ENCODE peak calls at places on chromosomes 7 and 10, in seven cellular contexts. U, Z, W, P, K, M and V are unnamed samples.

GRCh38 chr10:130902929-130903328 is 408.6 kb downstream of the TCERG1L start:
- DNase-seq in K (no peak), W (no peak), U (peak), M (no peak), Z (no peak), P (no peak), V (no peak)

GRCh38 chr7:43314379-43315158 is 202.1 kb downstream of the HECW1 start:
- DNase-seq in U (no peak), W (no peak), P (no peak), Z (no peak), M (no peak), K (peak), V (no peak)

GRCh38 chr7:49883933-49884332 is 110.5 kb downstream of the VWC2 start:
- DNase-seq in K (no peak), P (no peak), Z (no peak), U (no peak), M (no peak), W (no peak), V (no peak)

GRCh38 chr7:123070702-123071286 is 75.3 kb upstream of the TAS2R16 start:
- DNase-seq in U (no peak), K (peak), M (peak), P (no peak), W (peak), Z (peak), V (peak)

GRCh38 chr7:123849855-123850254 is 4.9 kb downstream of the HYAL4 start:
- DNase-seq in W (no peak), Z (no peak), P (no peak), U (no peak), M (no peak), K (no peak), V (no peak)

GRCh38 chr7:139853576-139854511 is 24.8 kb downstream of the TBXAS1 start:
- DNase-seq in P (no peak), Z (peak), U (no peak), K (no peak), W (no peak), M (peak), V (peak)

GRCh38 chr7:145276118-145276517 is 440.3 kb upstream of the TPK1 start:
- DNase-seq in K (no peak), U (no peak), M (no peak), W (no peak), Z (no peak), P (no peak), V (no peak)

GRCh38 chr7:36308031-36308430 is 81.6 kb upstream of the ANLN start:
- DNase-seq in K (no peak), P (no peak), U (peak), W (no peak), M (no peak), Z (peak), V (no peak)

GRCh38 chr10:123669901-123670300 is 3.7 kb downstream of the GPR26 start:
- DNase-seq in U (no peak), M (no peak), W (no peak), K (no peak), P (peak), Z (peak), V (no peak)

GRCh38 chr7:133528796-133529195 is 275.9 kb downstream of the EXOC4 start:
- DNase-seq in K (no peak), W (no peak), P (no peak), Z (no peak), U (no peak), M (no peak), V (no peak)

GRCh38 chr10:78925800-78926319 is 142.9 kb upstream of the ZMIZ1 start:
- DNase-seq in M (peak), P (peak), W (no peak), K (no peak), U (no peak), Z (peak), V (peak)

GRCh38 chr10:127458829-127459228 is 90.3 kb upstream of the NPS start:
- DNase-seq in U (no peak), W (no peak), P (no peak), K (no peak), M (no peak), Z (no peak), V (no peak)

GRCh38 chr10:43131256-43131655 is 7.0 kb upstream of the CSGALNACT2 start:
- DNase-seq in W (no peak), P (no peak), Z (no peak), M (no peak), U (no peak), K (no peak), V (no peak)

GRCh38 chr10:130013938-130014733 is 50.1 kb upstream of the EBF3 start:
- DNase-seq in Z (no peak), K (no peak), W (no peak), P (no peak), M (no peak), U (peak), V (no peak)

GRCh38 chr10:73819513-73820093 is 8.2 kb upstream of the NDST2 start:
- DNase-seq in W (peak), K (no peak), U (no peak), P (no peak), Z (peak), M (no peak), V (no peak)

GRCh38 chr7:149217570-149217969 is 21.9 kb upstream of the ZNF212 start:
- DNase-seq in Z (no peak), P (no peak), K (no peak), W (no peak), M (no peak), U (no peak), V (no peak)

GRCh38 chr7:100127866-100128601 is 1.3 kb downstream of the MBLAC1 start:
- DNase-seq in M (no peak), W (no peak), P (no peak), U (peak), K (peak), Z (no peak), V (peak)

GRCh38 chr7:101167645-101168411 is 2.5 kb upstream of the VGF start:
- DNase-seq in Z (no peak), W (no peak), K (no peak), M (no peak), U (no peak), P (no peak), V (no peak)

GRCh38 chr10:43254881-43255643 is 11.8 kb downstream of the RASGEF1A start:
- DNase-seq in P (no peak), K (no peak), Z (no peak), U (peak), W (no peak), M (no peak), V (no peak)

GRCh38 chr7:87570178-87570577 is 30.5 kb downstream of the ABCB1 start:
- DNase-seq in U (no peak), Z (peak), P (peak), K (no peak), W (no peak), M (no peak), V (peak)

GRCh38 chr10:91036807-91037405 is 116.0 kb upstream of the ANKRD1 start:
- DNase-seq in P (no peak), M (peak), K (no peak), Z (peak), U (no peak), W (no peak), V (no peak)

GRCh38 chr10:44400553-44400952 is 15.7 kb upstream of the CXCL12 start:
- DNase-seq in W (no peak), Z (no peak), M (no peak), K (no peak), P (no peak), U (no peak), V (no peak)

GRCh38 chr7:108057951-108058391 is 55.0 kb upstream of the LAMB1 start:
- DNase-seq in M (no peak), U (no peak), Z (no peak), P (no peak), W (no peak), K (no peak), V (peak)

GRCh38 chr10:112092529-112092928 is 91.0 kb downstream of the GPAM start:
- DNase-seq in M (no peak), K (no peak), P (no peak), Z (peak), U (no peak), W (no peak), V (peak)

GRCh38 chr7:30974605-30975256 is 11.0 kb downstream of the GHRHR start:
- DNase-seq in P (no peak), Z (peak), M (peak), K (peak), U (peak), W (peak), V (peak)

DNA sequence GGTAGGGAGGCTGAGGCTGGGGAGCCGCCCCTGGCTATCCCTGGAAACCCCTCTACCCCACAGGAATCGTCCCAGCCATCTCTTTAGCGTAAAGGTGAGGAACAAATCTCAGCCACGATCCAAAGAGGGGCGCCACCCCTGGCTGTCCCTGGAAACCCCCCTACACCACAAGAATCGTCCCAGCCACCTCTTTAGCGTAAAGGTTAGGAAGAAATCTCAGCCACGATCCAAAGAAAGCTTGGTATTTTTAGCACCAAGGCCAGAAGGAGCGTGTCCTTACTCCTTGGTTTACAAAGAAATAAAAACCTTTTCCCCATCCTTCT is 757 bp upstream of the TSPAN14 start:
- DNase-seq in W (no peak), K (no peak), Z (no peak), M (no peak), U (no peak), P (no peak), V (no peak)
- H3K4me3 ChIP-seq in W (no peak), K (peak), Z (peak), M (peak), U (peak), P (peak), V (peak)

GRCh38 chr7:33841658-33842057 is 63.7 kb upstream of the BMPER start:
- DNase-seq in W (no peak), M (no peak), U (no peak), Z (peak), K (no peak), P (no peak), V (peak)
- TF ChIP-seq CTCF in W (no peak), M (no peak), U (no peak), Z (no peak), K (no peak), P (no peak), V (no peak)

GRCh38 chr7:103967401-103967800 is 22.1 kb downstream of the RELN start:
- DNase-seq in M (no peak), W (no peak), P (no peak), U (no peak), K (no peak), Z (no peak), V (no peak)

DNA sequence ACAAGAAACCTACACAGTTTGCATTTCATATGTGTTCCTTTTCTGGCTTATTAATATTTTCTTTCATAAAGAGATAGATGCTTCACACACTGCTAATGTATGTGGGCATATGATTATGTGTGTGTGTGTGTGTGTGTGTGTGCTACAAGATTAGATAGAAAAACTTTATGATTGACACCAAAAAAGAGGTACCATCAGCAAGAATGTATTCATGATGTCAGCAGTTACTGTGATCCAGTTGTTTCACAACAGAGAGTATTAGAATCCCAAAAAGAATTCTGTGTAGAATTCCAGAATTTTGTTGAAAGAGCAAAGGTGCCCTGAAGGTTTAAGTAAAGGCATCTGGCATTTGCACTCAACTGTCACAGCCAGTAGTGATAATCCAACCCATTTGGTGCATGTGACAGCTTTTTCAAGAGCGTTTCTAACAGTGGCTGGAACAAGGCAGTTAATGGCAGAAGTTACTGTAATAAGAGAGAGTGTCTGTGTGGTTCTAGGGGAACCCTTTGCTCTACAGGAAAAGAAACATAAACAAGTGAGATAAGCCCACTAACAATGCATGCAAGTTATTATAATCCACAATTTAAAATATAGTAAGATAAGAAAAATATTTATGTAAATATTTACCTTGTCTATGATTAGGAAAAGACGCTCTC is 16.6 kb downstream of the RELN start:
- DNase-seq in Z (no peak), U (no peak), P (no peak), M (no peak), K (no peak), W (no peak), V (no peak)
- H3K4me3 ChIP-seq in Z (no peak), U (no peak), P (no peak), M (no peak), K (no peak), W (no peak), V (no peak)

GRCh38 chr7:93890041-93890463 is 501 bp downstream of the TFPI2 start:
- DNase-seq in U (no peak), Z (peak), W (peak), P (no peak), M (peak), K (peak), V (peak)
- TF ChIP-seq CTCF in U (no peak), Z (no peak), W (no peak), P (no peak), M (peak), K (no peak), V (no peak)

DNA sequence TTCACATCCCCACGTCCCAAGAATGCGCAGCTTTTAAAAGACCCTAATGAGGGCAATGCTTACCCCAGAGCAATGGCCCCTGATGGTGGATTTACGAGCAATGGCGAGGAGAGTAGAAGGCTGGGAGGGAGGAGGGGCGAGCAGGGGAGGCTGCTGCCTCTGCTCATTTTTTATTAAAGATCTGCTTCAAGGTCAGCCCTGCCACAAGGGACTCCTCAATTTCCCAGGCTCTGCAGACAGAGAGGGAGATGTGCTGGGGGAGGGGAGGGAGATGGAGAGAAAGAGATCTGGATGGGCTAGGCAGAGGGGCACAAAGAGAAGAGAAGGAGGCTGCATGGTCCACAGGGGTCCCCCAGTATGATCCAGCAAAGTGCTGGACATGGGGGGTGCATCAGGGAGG is 7.8 kb upstream of the SRRM3 start:
- DNase-seq in K (no peak), M (no peak), Z (no peak), P (no peak), W (no peak), U (no peak), V (no peak)
- H3K4me3 ChIP-seq in K (no peak), M (no peak), Z (no peak), P (no peak), W (no peak), U (no peak), V (no peak)

GRCh38 chr7:102287465-102288146 is 938 bp downstream of the SH2B2 start:
- DNase-seq in M (no peak), W (peak), Z (no peak), P (no peak), U (peak), K (peak), V (no peak)

GRCh38 chr7:102286237-102287081 is at the start of gene SH2B2:
- DNase-seq in W (peak), Z (peak), M (peak), K (peak), U (peak), P (no peak), V (peak)

GRCh38 chr7:102287082-102287464 is 405 bp downstream of the SH2B2 start:
- DNase-seq in Z (no peak), K (no peak), W (peak), M (no peak), U (no peak), P (no peak), V (no peak)

GRCh38 chr7:102289051-102289450 is 2.4 kb downstream of the SH2B2 start:
- DNase-seq in M (no peak), U (no peak), P (no peak), W (no peak), K (peak), Z (no peak), V (no peak)

DNA sequence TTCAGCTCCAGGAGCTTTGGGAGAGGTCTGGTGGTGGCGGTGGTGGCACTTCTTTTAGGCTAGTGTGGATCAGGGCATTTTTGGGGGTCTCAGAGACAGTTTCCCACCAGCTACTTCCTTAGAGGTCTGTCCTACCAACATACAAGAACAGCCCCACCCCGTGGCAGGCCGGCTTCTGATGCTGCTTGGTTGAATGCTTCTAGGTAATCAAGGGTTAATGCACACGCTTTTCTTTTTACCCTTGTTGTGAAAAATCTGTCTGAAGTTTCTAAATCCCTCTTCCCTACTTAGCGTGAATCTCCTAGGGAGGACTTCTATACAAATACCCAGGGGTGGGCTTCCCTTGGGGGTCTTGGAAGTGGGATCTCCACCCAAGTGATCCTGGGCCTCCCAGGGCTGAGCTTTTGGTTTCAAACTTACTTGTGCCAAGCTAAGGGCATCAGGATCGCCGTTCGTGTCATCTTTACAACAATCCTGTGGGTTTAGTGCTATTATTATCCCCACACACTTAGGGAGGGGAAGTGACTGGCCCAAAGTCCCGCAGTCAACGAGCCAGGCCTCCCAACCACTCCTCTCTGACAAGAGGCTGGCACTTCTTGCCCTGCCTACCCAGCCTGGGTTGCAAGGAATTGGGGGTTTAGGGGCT is 1.7 kb downstream of the SH2B2 start:
- DNase-seq in Z (no peak), M (no peak), W (no peak), P (no peak), U (no peak), K (peak), V (no peak)
- TF ChIP-seq CTCF in Z (no peak), M (no peak), W (no peak), P (no peak), U (no peak), K (peak), V (no peak)

GRCh38 chr10:24133839-24134238 is 75.1 kb upstream of the KIAA1217 start:
- DNase-seq in P (no peak), W (no peak), U (no peak), Z (no peak), K (no peak), M (no peak), V (no peak)
- H3K4me3 ChIP-seq in P (no peak), W (no peak), U (no peak), Z (no peak), K (no peak), M (no peak), V (no peak)

DNA sequence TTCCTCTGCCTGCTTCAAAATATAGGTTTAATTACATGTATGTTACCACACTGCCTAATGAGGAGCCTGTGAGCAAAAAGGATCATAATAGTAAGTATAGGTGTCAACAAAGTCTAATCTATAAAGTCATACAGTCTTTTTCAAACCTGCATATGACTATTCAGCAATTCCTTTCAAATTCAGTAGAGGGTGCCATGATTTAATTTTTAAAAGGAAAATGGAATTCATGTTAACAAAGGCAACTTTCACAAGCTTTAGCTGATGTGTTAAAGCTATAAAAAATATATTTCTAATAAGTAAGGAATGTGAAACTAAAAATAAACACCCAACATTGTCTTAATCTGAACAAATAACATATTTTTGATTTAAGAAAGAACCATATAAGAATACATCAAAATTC is 52.1 kb downstream of the MPP7 start:
- DNase-seq in U (no peak), M (peak), Z (peak), P (no peak), K (no peak), W (no peak), V (peak)
- TF ChIP-seq CTCF in U (peak), M (peak), Z (peak), P (peak), K (peak), W (peak), V (peak)

GRCh38 chr7:75989726-75990388 is 4.5 kb downstream of the TMEM120A start:
- DNase-seq in M (peak), K (no peak), W (peak), U (no peak), P (no peak), Z (no peak), V (no peak)
- H3K4me3 ChIP-seq in M (no peak), K (no peak), W (no peak), U (no peak), P (no peak), Z (no peak), V (no peak)